ENCODE peak calls at places on chromosomes 13 and 19, in four cellular contexts. G, T, W and K are unnamed samples. For H3K9me3 and H3K4me1, the result is how much of the 10 kb centered on the place peaks cover.

GRCh38 chr13:111282425-111282824 is 38.0 kb upstream of the TEX29 start:
- DNase-seq in W (no peak), G (no peak), T (no peak), K (no peak)

GRCh38 chr13:42076309-42076713 is 27.9 kb downstream of the DGKH start:
- DNase-seq in W (no peak), T (no peak), G (no peak), K (no peak)

GRCh38 chr19:50333235-50333736 is 4.1 kb upstream of the KCNC3 start:
- DNase-seq in W (peak), T (peak), G (peak), K (peak)

GRCh38 chr13:28313579-28313978 is 175.2 kb downstream of the PAN3 start:
- DNase-seq in G (no peak), W (no peak), T (no peak), K (peak)

GRCh38 chr13:65856464-65856863 is 1373.7 kb downstream of the PCDH9 start:
- DNase-seq in G (no peak), W (no peak), T (no peak), K (no peak)

GRCh38 chr19:4547303-4548237 is 7.7 kb upstream of the LRG1 start:
- DNase-seq in T (no peak), G (no peak), W (no peak), K (no peak)

GRCh38 chr13:101515504-101515903 is 63.0 kb downstream of the ITGBL1 start:
- DNase-seq in T (no peak), G (no peak), W (no peak), K (no peak)

GRCh38 chr19:46611791-46612190 is 10.7 kb downstream of the CALM3 start:
- DNase-seq in T (no peak), G (no peak), W (peak), K (no peak)

GRCh38 chr19:38455031-38455430 is 21.5 kb downstream of the RYR1 start:
- DNase-seq in G (no peak), T (no peak), W (no peak), K (no peak)

GRCh38 chr13:30737511-30738342 is 2.4 kb downstream of the ALOX5AP start:
- DNase-seq in W (no peak), G (no peak), T (no peak), K (no peak)

GRCh38 chr19:3784607-3785463 is 1.3 kb downstream of the MATK start:
- DNase-seq in T (no peak), W (no peak), G (no peak), K (no peak)

GRCh38 chr19:11754663-11755062 is 12.1 kb upstream of the ZNF441 start:
- DNase-seq in G (no peak), W (no peak), T (no peak), K (no peak)

GRCh38 chr19:11747277-11747676 is 8.5 kb upstream of the ZNF823 start:
- DNase-seq in G (no peak), T (no peak), W (no peak), K (no peak)

GRCh38 chr19:11756965-11757364 is 9.8 kb upstream of the ZNF441 start:
- DNase-seq in T (no peak), W (no peak), G (no peak), K (no peak)

GRCh38 chr19:11749751-11750150 is 11.0 kb upstream of the ZNF823 start:
- DNase-seq in T (no peak), G (no peak), W (no peak), K (no peak)

DNA sequence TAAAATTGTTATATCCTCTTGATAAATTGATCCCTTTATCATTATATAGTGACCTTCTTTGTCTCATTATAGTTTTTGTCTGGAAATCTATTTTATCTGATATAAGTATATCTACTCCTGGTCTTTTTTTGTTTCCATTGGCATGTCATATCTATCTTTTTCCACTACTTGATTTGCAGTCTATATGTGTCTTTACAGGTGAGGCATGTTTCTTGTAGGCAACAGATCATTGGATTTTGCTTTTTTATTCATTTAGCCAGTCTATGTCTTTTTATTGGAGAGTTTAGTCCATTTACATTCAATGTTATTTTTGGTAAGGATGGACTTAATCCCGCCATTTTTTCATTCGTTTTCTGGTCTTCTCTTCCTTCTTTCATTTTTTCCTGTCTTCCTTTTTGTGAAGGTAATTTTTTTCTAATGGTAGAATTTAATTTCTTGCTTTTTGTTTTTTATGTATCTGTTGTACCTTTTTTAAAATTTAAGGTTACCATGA is 13.5 kb upstream of the ZNF823 start:
- DNase-seq in W (no peak), T (no peak), G (no peak), K (no peak)
- H3K9me3 ChIP-seq in W (half or more), T (under half), G (under half), K (under half)

GRCh38 chr19:16594681-16595091 is 22.5 kb upstream of the SLC35E1 start:
- DNase-seq in T (peak), G (no peak), W (no peak), K (no peak)
- H3K4me1 ChIP-seq in T (half or more), G (under half), W (under half), K (under half)

GRCh38 chr19:9531933-9532332 is 6.5 kb downstream of the ZNF426 start:
- DNase-seq in G (no peak), W (no peak), T (no peak), K (no peak)
- H3K9me3 ChIP-seq in G (half or more), W (half or more), T (under half), K (half or more)

GRCh38 chr13:114161028-114161556 is 18.0 kb upstream of the CFAP97D2 start:
- DNase-seq in G (no peak), W (no peak), T (no peak), K (no peak)
- H3K4me1 ChIP-seq in G (under half), W (under half), T (half or more), K (half or more)

GRCh38 chr19:58209577-58209976 is 19.1 kb upstream of the ZNF544 start:
- DNase-seq in T (no peak), W (no peak), G (no peak), K (no peak)
- H3K9me3 ChIP-seq in T (under half), W (half or more), G (half or more), K (half or more)

GRCh38 chr13:98541701-98542203 is 35.2 kb downstream of the STK24 start:
- DNase-seq in W (no peak), G (no peak), T (no peak), K (no peak)
- H3K4me1 ChIP-seq in W (under half), G (under half), T (half or more), K (half or more)

GRCh38 chr19:55812449-55812848 is 19.4 kb downstream of the NLRP11 start:
- DNase-seq in G (no peak), W (no peak), T (no peak), K (no peak)
- H3K9me3 ChIP-seq in G (under half), W (under half), T (under half), K (under half)

GRCh38 chr13:75076476-75076875 is 405.5 kb downstream of the TBC1D4 start:
- DNase-seq in W (no peak), T (no peak), G (no peak), K (no peak)
- H3K4me1 ChIP-seq in W (under half), T (under half), G (under half), K (under half)